ENCODE peak calls at places on chromosomes 5 and 9, in ten cellular contexts. A, H, F, R, P, C, I, N, K and G are unnamed samples. For H3K9me3, the result is how much of the 10 kb centered on the place peaks cover.

GRCh38 chr5:123439616-123440153 is 16.5 kb upstream of the CEP120 start:
- DNase-seq in A (no peak), H (no peak), F (no peak), R (no peak), P (no peak), C (no peak), I (no peak), N (no peak), K (no peak), G (no peak)

GRCh38 chr5:82918311-82919031 is 158.7 kb downstream of the TMEM167A start:
- DNase-seq in A (peak), H (no peak), F (no peak), R (no peak), P (no peak), C (no peak), I (no peak), N (no peak), K (no peak), G (no peak)

GRCh38 chr9:137277329-137278041 is at the start of gene TOR4A:
- DNase-seq in A (no peak), H (no peak), F (peak), R (peak), P (no peak), C (peak), I (peak), N (peak), K (peak), G (peak)

GRCh38 chr9:15606667-15607472 is 54.0 kb downstream of the CCDC171 start:
- DNase-seq in A (peak), H (peak), F (no peak), R (no peak), P (no peak), C (no peak), I (no peak), N (no peak), K (no peak), G (no peak)

GRCh38 chr9:136311433-136312375 is 7.8 kb upstream of the CCDC187 start:
- DNase-seq in A (no peak), H (no peak), F (peak), R (no peak), P (no peak), C (no peak), I (peak), N (no peak), K (no peak), G (no peak)

GRCh38 chr5:124740991-124741583 is 5.4 kb downstream of the ZNF608 start:
- DNase-seq in A (peak), H (no peak), F (no peak), R (no peak), P (no peak), C (no peak), I (no peak), N (no peak), K (no peak), G (no peak)

GRCh38 chr9:95494416-95495371 is 22.1 kb downstream of the PTCH1 start:
- DNase-seq in A (no peak), H (peak), F (peak), R (peak), P (peak), C (no peak), I (peak), N (peak), K (no peak), G (peak)

GRCh38 chr9:31807574-31808256 is 576.7 kb upstream of the ACO1 start:
- DNase-seq in A (no peak), H (no peak), F (no peak), R (no peak), P (no peak), C (no peak), I (no peak), N (no peak), K (no peak), G (no peak)

GRCh38 chr5:119752921-119753886 is 123.8 kb downstream of the FAM170A start:
- DNase-seq in A (peak), H (no peak), F (no peak), R (no peak), P (no peak), C (no peak), I (no peak), N (no peak), K (no peak), G (no peak)

GRCh38 chr9:81227507-81228245 is 461.7 kb downstream of the TLE1 start:
- DNase-seq in A (no peak), H (no peak), F (no peak), R (no peak), P (no peak), C (no peak), I (no peak), N (no peak), K (no peak), G (no peak)

GRCh38 chr5:95081500-95082355 is 203.2 kb downstream of the MCTP1 start:
- DNase-seq in A (peak), H (peak), F (no peak), R (no peak), P (no peak), C (peak), I (no peak), N (peak), K (no peak), G (peak)

GRCh38 chr5:107496466-107496865 is 174.3 kb downstream of the EFNA5 start:
- DNase-seq in A (no peak), H (no peak), F (no peak), R (no peak), P (no peak), C (no peak), I (no peak), N (no peak), K (no peak), G (no peak)

GRCh38 chr9:133733421-133734250 is 4.5 kb downstream of the SARDH start:
- DNase-seq in A (no peak), H (no peak), F (peak), R (no peak), P (no peak), C (no peak), I (no peak), N (peak), K (no peak), G (no peak)

GRCh38 chr5:65098393-65098792 is 329.7 kb downstream of the CWC27 start:
- DNase-seq in A (no peak), H (no peak), F (no peak), R (no peak), P (no peak), C (no peak), I (no peak), N (no peak), K (no peak), G (no peak)

GRCh38 chr5:154285661-154286408 is 95.3 kb downstream of the GALNT10 start:
- DNase-seq in A (no peak), H (no peak), F (no peak), R (no peak), P (no peak), C (no peak), I (no peak), N (no peak), K (no peak), G (no peak)

GRCh38 chr5:14870347-14871083 is 1.1 kb downstream of the ANKH start:
- DNase-seq in A (no peak), H (peak), F (peak), R (peak), P (peak), C (peak), I (no peak), N (no peak), K (no peak), G (peak)

GRCh38 chr9:114198249-114199040 is 43.1 kb downstream of the COL27A1 start:
- DNase-seq in A (no peak), H (no peak), F (peak), R (no peak), P (no peak), C (no peak), I (no peak), N (no peak), K (no peak), G (no peak)

GRCh38 chr5:178334856-178335255 is 102.3 kb upstream of the PHYKPL start:
- DNase-seq in A (no peak), H (no peak), F (no peak), R (no peak), P (no peak), C (no peak), I (no peak), N (peak), K (no peak), G (no peak)

GRCh38 chr9:107489144-107489673 is 360 bp downstream of the KLF4 start:
- DNase-seq in A (no peak), H (no peak), F (peak), R (no peak), P (no peak), C (no peak), I (no peak), N (no peak), K (no peak), G (no peak)

GRCh38 chr5:15450949-15451348 is 49.0 kb upstream of the FBXL7 start:
- DNase-seq in A (no peak), H (no peak), F (no peak), R (no peak), P (no peak), C (no peak), I (no peak), N (no peak), K (no peak), G (no peak)

GRCh38 chr5:171494452-171495121 is 75.1 kb downstream of the FGF18 start:
- DNase-seq in A (no peak), H (no peak), F (no peak), R (peak), P (no peak), C (peak), I (no peak), N (peak), K (no peak), G (no peak)

GRCh38 chr9:108443278-108443633 is 412.5 kb downstream of the ACTL7B start:
- DNase-seq in A (peak), H (no peak), F (no peak), R (no peak), P (no peak), C (no peak), I (no peak), N (no peak), K (no peak), G (no peak)

GRCh38 chr5:112921031-112921832 is 795 bp downstream of the REEP5 start:
- DNase-seq in A (peak), H (peak), F (peak), R (peak), P (peak), C (peak), I (peak), N (peak), K (no peak), G (peak)

GRCh38 chr5:143033535-143034260 is 263.5 kb downstream of the ARHGAP26 start:
- DNase-seq in A (peak), H (no peak), F (no peak), R (no peak), P (no peak), C (no peak), I (no peak), N (no peak), K (no peak), G (no peak)

GRCh38 chr5:125002727-125003598 is 256.5 kb upstream of the ZNF608 start:
- DNase-seq in A (peak), H (no peak), F (no peak), R (no peak), P (no peak), C (no peak), I (no peak), N (no peak), K (no peak), G (no peak)

GRCh38 chr9:131187957-131188356 is 62.6 kb downstream of the NUP214 start:
- DNase-seq in A (no peak), H (no peak), F (no peak), R (no peak), P (no peak), C (no peak), I (no peak), N (no peak), K (no peak), G (no peak)
- H3K9me3 ChIP-seq in A (under half), H (under half), F (under half), R (under half), P (under half), C (under half), I (under half), N (under half), K (under half), G (under half)

DNA sequence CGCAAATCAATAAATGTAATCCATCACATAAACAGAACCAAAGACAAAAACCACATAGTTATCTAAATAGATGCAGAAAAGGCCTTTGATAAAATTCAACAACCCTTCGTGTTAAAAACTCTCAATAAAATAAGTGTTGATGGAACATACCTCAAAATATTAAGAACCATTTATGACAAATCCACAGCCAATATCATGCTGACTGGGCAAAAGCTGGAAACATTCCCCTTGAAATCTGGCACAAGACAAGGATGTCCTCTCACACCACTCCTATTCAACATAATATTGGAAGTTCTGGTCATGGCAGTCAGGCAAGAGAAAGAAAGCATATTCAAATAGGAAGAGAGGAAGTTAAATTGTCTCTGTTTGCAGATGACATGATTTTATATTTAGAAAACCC is 1946.3 kb upstream of the CDH9 start:
- DNase-seq in A (no peak), H (no peak), F (no peak), R (no peak), P (no peak), C (no peak), I (no peak), N (no peak), K (no peak), G (no peak)
- H3K9me3 ChIP-seq in A (under half), H (under half), F (under half), R (under half), P (under half), C (under half), I (under half), N (under half), K (under half), G (under half)

DNA sequence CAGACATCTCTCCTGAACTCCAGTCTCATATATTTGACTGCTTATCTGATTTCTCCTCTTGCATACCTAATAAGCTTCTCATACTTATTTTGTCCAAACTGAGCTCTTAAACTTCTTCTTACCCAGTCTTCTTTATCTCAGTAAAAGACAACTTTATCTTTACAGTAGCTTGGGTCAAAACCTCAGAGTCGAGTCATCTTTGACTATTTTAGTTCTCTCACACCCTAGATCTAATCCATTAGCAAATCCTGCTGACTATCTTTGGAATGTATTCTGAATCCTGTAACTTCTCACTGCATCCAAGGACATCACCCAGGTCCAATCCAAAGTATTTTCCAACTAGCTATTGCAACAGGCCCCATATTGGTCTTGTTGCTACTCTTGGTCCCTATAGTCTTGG is 11.8 kb upstream of the JAK2 start:
- DNase-seq in A (no peak), H (no peak), F (no peak), R (no peak), P (no peak), C (no peak), I (no peak), N (no peak), K (no peak), G (no peak)
- H3K9me3 ChIP-seq in A (under half), H (under half), F (under half), R (under half), P (under half), C (under half), I (under half), N (under half), K (under half), G (under half)

DNA sequence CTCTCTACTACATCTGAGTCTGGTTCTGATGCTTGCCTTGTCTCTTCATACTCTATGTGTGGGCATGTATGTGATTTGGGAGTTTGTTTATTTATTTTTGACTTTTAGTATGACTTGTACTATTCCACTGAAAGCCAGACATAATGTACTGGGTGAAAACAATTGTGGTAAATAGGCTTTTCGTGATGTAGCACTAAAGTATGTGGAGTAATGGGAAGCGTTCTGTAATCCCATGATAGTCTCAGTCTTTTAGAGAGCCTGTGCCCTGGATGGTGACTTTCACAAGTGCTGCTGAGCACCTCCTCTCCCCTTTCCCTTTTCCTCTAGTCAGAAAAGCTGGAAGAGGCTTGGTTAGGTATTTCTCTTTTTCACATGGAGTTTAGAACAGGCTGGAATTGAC is 85.8 kb upstream of the S1PR3 start:
- DNase-seq in A (no peak), H (no peak), F (no peak), R (no peak), P (no peak), C (no peak), I (no peak), N (no peak), K (no peak), G (no peak)
- H3K9me3 ChIP-seq in A (under half), H (under half), F (under half), R (under half), P (under half), C (under half), I (under half), N (under half), K (under half), G (under half)

GRCh38 chr9:132199056-132199455 is 37.2 kb downstream of the NTNG2 start:
- DNase-seq in A (peak), H (no peak), F (no peak), R (no peak), P (no peak), C (no peak), I (no peak), N (no peak), K (no peak), G (no peak)
- H3K9me3 ChIP-seq in A (under half), H (under half), F (under half), R (under half), P (under half), C (under half), I (under half), N (under half), K (under half), G (under half)

GRCh38 chr9:123912167-123912897 is 17.6 kb downstream of the DENND1A start:
- DNase-seq in A (no peak), H (no peak), F (no peak), R (no peak), P (no peak), C (peak), I (no peak), N (no peak), K (no peak), G (no peak)
- H3K9me3 ChIP-seq in A (under half), H (under half), F (under half), R (under half), P (under half), C (under half), I (under half), N (under half), K (under half), G (under half)

DNA sequence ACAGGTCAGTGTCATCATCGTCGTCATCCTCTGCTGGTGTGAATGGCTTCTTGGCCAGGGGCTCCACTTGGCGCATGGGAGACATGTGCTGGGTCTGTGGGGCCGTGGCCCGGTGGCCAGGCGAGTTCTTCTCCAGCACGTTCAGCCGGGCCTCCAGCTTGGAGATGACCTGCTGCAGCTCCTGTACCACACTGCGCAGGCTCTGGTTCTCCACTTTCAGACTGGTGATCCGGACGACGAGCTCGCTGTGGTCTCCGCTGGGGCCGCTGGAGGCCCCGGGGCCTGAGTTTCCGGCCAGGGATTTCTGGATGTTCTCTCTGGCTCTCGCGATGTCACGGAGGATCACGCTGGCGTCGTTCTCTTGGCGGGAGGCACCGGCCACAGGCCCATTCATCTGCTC is 40.6 kb downstream of the ZNF484 start:
- DNase-seq in A (no peak), H (no peak), F (peak), R (no peak), P (no peak), C (no peak), I (no peak), N (no peak), K (no peak), G (no peak)
- H3K9me3 ChIP-seq in A (under half), H (under half), F (under half), R (under half), P (under half), C (half or more), I (under half), N (under half), K (under half), G (under half)

GRCh38 chr9:112535364-112535763 is 48.7 kb downstream of the KIAA1958 start:
- DNase-seq in A (no peak), H (no peak), F (no peak), R (no peak), P (no peak), C (no peak), I (no peak), N (no peak), K (no peak), G (no peak)

GRCh38 chr9:112531666-112532282 is 45.1 kb downstream of the KIAA1958 start:
- DNase-seq in A (no peak), H (no peak), F (no peak), R (no peak), P (no peak), C (no peak), I (no peak), N (no peak), K (no peak), G (no peak)

GRCh38 chr9:112535811-112536210 is 49.2 kb downstream of the KIAA1958 start:
- DNase-seq in A (no peak), H (no peak), F (no peak), R (no peak), P (no peak), C (no peak), I (no peak), N (no peak), K (no peak), G (no peak)

GRCh38 chr9:112532427-112532826 is 45.8 kb downstream of the KIAA1958 start:
- DNase-seq in A (no peak), H (no peak), F (no peak), R (peak), P (no peak), C (peak), I (no peak), N (no peak), K (no peak), G (no peak)

DNA sequence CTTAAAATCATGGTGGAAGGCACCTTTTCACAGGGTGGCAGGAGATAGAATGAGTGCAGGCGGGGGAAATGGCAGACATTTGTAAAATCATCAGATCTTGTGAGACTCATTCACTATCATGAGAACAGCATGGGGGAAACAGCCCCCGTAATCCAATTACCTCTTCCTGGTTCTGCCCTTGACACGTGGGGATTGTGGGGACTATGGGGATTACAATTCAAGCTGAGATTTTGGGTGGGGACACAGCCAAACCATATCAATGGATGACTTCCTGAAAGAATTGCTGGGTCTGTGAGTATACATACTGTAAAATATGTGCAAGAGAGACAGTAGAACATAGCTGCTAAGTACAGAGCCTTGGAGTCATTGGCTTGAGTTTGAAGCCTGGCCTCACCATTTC is 47.0 kb downstream of the KIAA1958 start:
- DNase-seq in A (no peak), H (no peak), F (no peak), R (no peak), P (no peak), C (no peak), I (no peak), N (no peak), K (no peak), G (no peak)
- H3K9me3 ChIP-seq in A (under half), H (under half), F (under half), R (under half), P (under half), C (under half), I (under half), N (under half), K (under half), G (under half)